ENCODE peak calls at places on chromosomes 11 and 22, in six cellular contexts. P, N, S, M, Y and X are unnamed samples.

GRCh38 chr22:23066200-23067022 is 3.9 kb upstream of the GNAZ start:
- DNase-seq in P (no peak), N (no peak), S (no peak), M (no peak), Y (no peak), X (no peak)

GRCh38 chr11:70124321-70125061 is 46.4 kb downstream of the ANO1 start:
- DNase-seq in P (no peak), N (no peak), S (no peak), M (no peak), Y (no peak), X (no peak)

GRCh38 chr11:27234043-27234668 is 128.9 kb downstream of the CCDC34 start:
- DNase-seq in P (peak), N (no peak), S (peak), M (peak), Y (no peak), X (no peak)

GRCh38 chr11:120832609-120833221 is 191.2 kb upstream of the TBCEL start:
- DNase-seq in P (no peak), N (no peak), S (no peak), M (peak), Y (no peak), X (no peak)

GRCh38 chr11:14623036-14623435 is 20.6 kb upstream of the PDE3B start:
- DNase-seq in P (no peak), N (no peak), S (no peak), M (no peak), Y (no peak), X (no peak)

GRCh38 chr11:65316979-65317786 is 2.5 kb downstream of the CDC42EP2 start:
- DNase-seq in P (peak), N (no peak), S (peak), M (peak), Y (peak), X (peak)

GRCh38 chr11:131692151-131692550 is 321.7 kb downstream of the NTM start:
- DNase-seq in P (no peak), N (no peak), S (no peak), M (no peak), Y (no peak), X (no peak)

GRCh38 chr11:18728658-18729057 is 2.7 kb upstream of the IGSF22 start:
- DNase-seq in P (no peak), N (no peak), S (no peak), M (no peak), Y (no peak), X (no peak)

GRCh38 chr11:23772081-23772480 is 724.8 kb upstream of the LUZP2 start:
- DNase-seq in P (peak), N (no peak), S (no peak), M (peak), Y (no peak), X (no peak)

GRCh38 chr22:33757041-33757440 is 163.2 kb downstream of the LARGE1 start:
- DNase-seq in P (no peak), N (no peak), S (no peak), M (no peak), Y (no peak), X (no peak)

GRCh38 chr11:75919525-75919924 is 104.5 kb downstream of the UVRAG start:
- DNase-seq in P (peak), N (no peak), S (no peak), M (no peak), Y (no peak), X (no peak)

GRCh38 chr11:64802370-64803162 is 448 bp downstream of the MAP4K2 start:
- DNase-seq in P (no peak), N (no peak), S (no peak), M (no peak), Y (no peak), X (no peak)

GRCh38 chr11:66950113-66950535 is 8.1 kb downstream of the PC start:
- DNase-seq in P (peak), N (no peak), S (peak), M (peak), Y (peak), X (peak)

GRCh38 chr11:30535818-30536217 is 50.3 kb downstream of the MPPED2 start:
- DNase-seq in P (no peak), N (no peak), S (no peak), M (no peak), Y (no peak), X (no peak)

GRCh38 chr11:28984216-28984615 is 876.0 kb downstream of the METTL15 start:
- DNase-seq in P (no peak), N (no peak), S (no peak), M (no peak), Y (no peak), X (no peak)

GRCh38 chr11:15198284-15198683 is 83.6 kb downstream of the INSC start:
- DNase-seq in P (no peak), N (no peak), S (no peak), M (no peak), Y (no peak), X (no peak)

GRCh38 chr11:76763573-76764348 is 19.4 kb upstream of the TSKU start:
- DNase-seq in P (peak), N (no peak), S (peak), M (no peak), Y (no peak), X (peak)

GRCh38 chr11:9838961-9839360 is 175.1 kb downstream of the SWAP70 start:
- DNase-seq in P (no peak), N (no peak), S (peak), M (no peak), Y (no peak), X (peak)

GRCh38 chr11:63769719-63770443 is 1.3 kb upstream of the ZFTA start:
- DNase-seq in P (no peak), N (no peak), S (no peak), M (peak), Y (no peak), X (no peak)

GRCh38 chr11:57513911-57514537 is 1.5 kb downstream of the SLC43A1 start:
- DNase-seq in P (peak), N (no peak), S (peak), M (peak), Y (no peak), X (no peak)

GRCh38 chr22:50420581-50420980 is 54.3 kb downstream of the SBF1 start:
- DNase-seq in P (no peak), N (no peak), S (no peak), M (no peak), Y (no peak), X (no peak)

GRCh38 chr11:93166867-93167266 is 30.9 kb downstream of the SLC36A4 start:
- DNase-seq in P (no peak), N (no peak), S (no peak), M (no peak), Y (no peak), X (no peak)

GRCh38 chr11:71206186-71206585 is 46.2 kb downstream of the SHANK2 start:
- DNase-seq in P (peak), N (no peak), S (no peak), M (peak), Y (no peak), X (no peak)

GRCh38 chr11:65575568-65576231 is at the start of gene EHBP1L1:
- DNase-seq in P (peak), N (peak), S (peak), M (peak), Y (no peak), X (no peak)

GRCh38 chr11:32487270-32487669 is 51.9 kb upstream of the WT1 start:
- DNase-seq in P (no peak), N (no peak), S (peak), M (no peak), Y (peak), X (peak)

GRCh38 chr11:76276773-76277155 is 70.5 kb upstream of the WNT11 start:
- DNase-seq in P (no peak), N (no peak), S (no peak), M (no peak), Y (no peak), X (no peak)

GRCh38 chr11:9971894-9972293 is 308.0 kb downstream of the SWAP70 start:
- DNase-seq in P (no peak), N (no peak), S (no peak), M (no peak), Y (no peak), X (no peak)

GRCh38 chr11:117945047-117945820 is 16.0 kb upstream of the TMPRSS13 start:
- DNase-seq in P (no peak), N (no peak), S (no peak), M (no peak), Y (no peak), X (no peak)

GRCh38 chr11:117187428-117187798 is 8.9 kb downstream of the SIDT2 start:
- DNase-seq in P (no peak), N (no peak), S (no peak), M (no peak), Y (no peak), X (no peak)

GRCh38 chr22:47995718-47996117 is 1233.3 kb downstream of the TBC1D22A start:
- DNase-seq in P (no peak), N (no peak), S (no peak), M (no peak), Y (no peak), X (no peak)

GRCh38 chr11:72350752-72351151 is 83.6 kb downstream of the CLPB start:
- DNase-seq in P (peak), N (no peak), S (no peak), M (no peak), Y (no peak), X (no peak)

GRCh38 chr11:71244116-71244815 is 8.1 kb downstream of the SHANK2 start:
- DNase-seq in P (peak), N (no peak), S (no peak), M (no peak), Y (no peak), X (no peak)

GRCh38 chr11:76337469-76337868 is 43.5 kb downstream of the THAP12 start:
- DNase-seq in P (no peak), N (no peak), S (no peak), M (no peak), Y (no peak), X (no peak)

GRCh38 chr11:109521571-109522086 is 99.6 kb downstream of the C11orf87 start:
- DNase-seq in P (no peak), N (no peak), S (no peak), M (no peak), Y (no peak), X (no peak)

GRCh38 chr11:75768112-75768908 is at the start of gene DGAT2:
- DNase-seq in P (peak), N (peak), S (peak), M (peak), Y (peak), X (peak)

GRCh38 chr11:122069946-122070345 is 46.1 kb downstream of the BLID start:
- DNase-seq in P (peak), N (peak), S (peak), M (peak), Y (no peak), X (no peak)

GRCh38 chr22:50524664-50525103 is 714 bp downstream of the SCO2 start:
- DNase-seq in P (no peak), N (peak), S (no peak), M (no peak), Y (no peak), X (no peak)

DNA sequence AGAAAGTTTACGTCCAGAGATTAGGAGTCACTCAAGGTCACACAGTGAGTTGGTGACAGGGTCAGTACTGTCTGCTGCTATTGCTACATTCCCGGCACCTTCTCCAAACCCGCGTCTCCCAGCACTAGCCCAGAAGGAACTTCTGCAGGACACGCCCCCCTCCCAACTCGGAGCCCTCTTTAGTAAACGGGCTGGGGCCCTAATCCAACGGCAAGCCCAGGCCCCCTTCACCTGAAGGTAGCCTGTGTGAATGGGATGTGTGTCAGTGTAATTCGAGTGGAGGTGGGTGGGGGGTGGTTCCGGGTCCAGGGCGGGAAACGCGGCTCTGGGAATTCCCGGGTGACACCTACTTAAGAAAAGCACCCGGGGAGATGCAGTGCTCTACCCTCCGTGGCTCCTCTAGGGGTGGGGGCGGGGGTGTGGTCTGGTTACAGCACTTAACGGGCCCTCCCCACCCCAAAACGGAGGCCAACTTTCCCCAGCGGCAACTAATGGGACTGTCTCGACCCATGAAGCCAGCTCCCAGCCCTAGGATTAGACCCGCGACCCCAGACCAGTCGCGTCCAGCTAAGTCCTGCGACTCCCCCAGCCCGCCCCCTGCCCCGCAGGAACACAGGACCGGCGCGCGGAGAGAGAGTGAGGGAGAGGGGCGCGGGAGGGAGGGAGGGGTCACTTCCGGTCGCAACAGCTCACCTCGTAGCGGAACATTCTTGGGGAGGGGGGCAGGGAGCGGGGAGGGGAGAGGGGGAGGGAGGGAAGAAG is 468 bp downstream of the PATL1 start:
- DNase-seq in P (peak), N (peak), S (peak), M (peak), Y (no peak), X (peak)
- TF ChIP-seq CTCF in P (peak), N (peak), S (peak), M (peak), Y (peak), X (peak)

DNA sequence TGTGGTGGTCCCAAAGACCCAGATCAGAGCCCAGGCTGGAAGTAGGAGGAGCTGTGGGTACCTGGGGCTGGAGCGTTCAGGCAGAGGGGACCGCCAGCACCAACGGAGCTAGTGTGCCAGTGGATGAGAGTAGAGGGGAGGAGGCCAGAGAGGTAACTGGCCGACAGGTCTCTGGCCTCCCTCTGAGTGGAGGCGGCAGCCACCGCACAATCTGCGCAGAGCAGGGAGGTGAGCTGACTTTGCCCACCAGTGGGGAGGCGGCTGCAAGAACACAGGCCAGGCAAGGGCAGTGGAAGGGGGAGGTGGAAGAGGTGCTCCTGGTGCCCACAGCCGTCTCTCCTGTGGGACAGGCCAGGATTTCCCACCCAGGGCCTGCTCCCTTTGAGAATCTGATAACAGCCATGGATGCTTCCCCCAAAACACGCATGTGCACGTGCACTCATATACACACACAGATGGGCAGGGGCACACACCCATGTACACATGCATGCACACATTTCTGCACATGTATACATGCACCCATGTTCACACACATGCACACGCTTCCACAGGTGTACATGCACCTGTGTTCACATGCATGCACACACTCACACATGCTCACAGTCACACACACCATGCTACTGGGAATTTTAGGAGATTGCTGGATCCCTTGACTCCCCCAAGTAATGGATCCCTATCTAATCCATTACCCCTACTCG is 6.4 kb upstream of the MGAT3 start:
- DNase-seq in P (no peak), N (no peak), S (no peak), M (no peak), Y (no peak), X (no peak)
- H3K4me3 ChIP-seq in P (no peak), N (no peak), S (no peak), M (no peak), Y (no peak), X (no peak)

DNA sequence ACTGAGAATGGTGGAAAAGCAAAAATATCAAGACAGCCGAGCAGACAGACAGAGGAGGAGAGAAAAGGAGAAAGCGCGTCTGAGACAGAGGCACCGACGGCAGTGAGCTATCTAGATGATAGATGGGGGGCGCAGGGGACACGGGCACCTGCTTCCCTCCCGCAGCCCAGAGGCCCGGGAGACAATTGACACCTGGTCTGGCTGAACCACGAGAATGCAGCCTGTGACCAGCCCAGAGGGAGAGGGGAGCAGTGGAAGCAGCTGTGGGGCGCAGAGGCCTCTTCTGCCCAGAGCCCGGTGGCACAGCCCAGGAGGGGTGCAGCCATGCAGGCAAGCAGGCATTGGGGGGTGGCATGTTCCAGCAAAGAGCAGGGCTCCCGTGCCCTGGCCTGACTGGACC is 48.2 kb downstream of the ELFN2 start:
- DNase-seq in P (no peak), N (peak), S (no peak), M (no peak), Y (no peak), X (no peak)
- TF ChIP-seq EZH2 in P (no peak), N (no peak), S (no peak), M (no peak), Y (no peak), X (no peak)

GRCh38 chr11:119602745-119603373 is 126.1 kb downstream of the NECTIN1 start:
- DNase-seq in P (no peak), N (no peak), S (no peak), M (no peak), Y (no peak), X (no peak)
- TF ChIP-seq CTCF in P (no peak), N (peak), S (no peak), M (no peak), Y (peak), X (no peak)

GRCh38 chr11:115470928-115471327 is 33.3 kb downstream of the CADM1 start:
- DNase-seq in P (no peak), N (no peak), S (no peak), M (no peak), Y (no peak), X (no peak)
- H3K4me3 ChIP-seq in P (no peak), N (no peak), S (no peak), M (no peak), Y (no peak), X (no peak)

DNA sequence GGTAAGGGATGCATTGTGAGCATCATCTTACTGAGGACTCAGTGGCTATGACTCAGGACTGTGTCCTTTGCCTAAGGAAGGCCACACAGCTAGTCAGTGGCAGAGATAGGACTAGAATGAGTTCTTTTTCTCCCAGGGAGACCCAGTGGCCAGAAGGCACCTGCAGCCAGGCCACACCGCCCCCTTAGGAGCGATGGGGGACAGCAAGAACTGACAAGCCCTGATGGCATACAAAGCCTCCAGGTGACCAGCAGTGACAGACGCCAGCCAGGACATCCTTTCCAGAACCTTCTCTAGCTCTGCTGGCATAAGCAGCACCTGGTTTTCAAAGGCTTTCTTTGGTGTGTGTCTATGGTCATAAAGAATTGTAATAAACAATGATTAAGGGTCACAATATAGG is 240.1 kb downstream of the ST3GAL4 start:
- DNase-seq in P (no peak), N (no peak), S (no peak), M (no peak), Y (no peak), X (no peak)
- TF ChIP-seq EZH2 in P (no peak), N (no peak), S (no peak), M (no peak), Y (no peak), X (no peak)

GRCh38 chr11:13042873-13043338 is 33.8 kb downstream of the RASSF10 start:
- DNase-seq in P (no peak), N (no peak), S (no peak), M (peak), Y (no peak), X (no peak)
- TF ChIP-seq CTCF in P (no peak), N (no peak), S (no peak), M (no peak), Y (no peak), X (no peak)

GRCh38 chr22:37973271-37974170 is 10.8 kb downstream of the SOX10 start:
- DNase-seq in P (no peak), N (no peak), S (no peak), M (no peak), Y (no peak), X (no peak)

GRCh38 chr22:37979782-37980181 is 4.6 kb downstream of the SOX10 start:
- DNase-seq in P (no peak), N (no peak), S (no peak), M (no peak), Y (no peak), X (no peak)

GRCh38 chr22:37971475-37972434 is 12.6 kb downstream of the SOX10 start:
- DNase-seq in P (no peak), N (no peak), S (no peak), M (no peak), Y (no peak), X (no peak)

GRCh38 chr22:37972527-37972926 is 11.8 kb downstream of the SOX10 start:
- DNase-seq in P (no peak), N (no peak), S (no peak), M (no peak), Y (no peak), X (no peak)

GRCh38 chr22:37976547-37976946 is 7.8 kb downstream of the SOX10 start:
- DNase-seq in P (no peak), N (no peak), S (no peak), M (no peak), Y (no peak), X (no peak)
- H3K4me3 ChIP-seq in P (no peak), N (no peak), S (no peak), M (no peak), Y (no peak), X (no peak)